ENCODE peak calls at places on chromosomes 13 and 19, in six cellular contexts. One of them, this sample, is unnamed.

GRCh38 chr13:40096357-40096911 is 441.0 kb downstream of the COG6 start:
- DNase-seq in fibroblast of mammary gland: no peak
- DNase-seq in psoas muscle: no peak
- DNase-seq in GM23338: no peak
- DNase-seq in AG04450: no peak
- DNase-seq in esophagus squamous epithelium: no peak
- DNase-seq in this sample: no peak

GRCh38 chr19:33175886-33176669 is 18.1 kb upstream of the LRP3 start:
- DNase-seq in fibroblast of mammary gland: peak
- DNase-seq in psoas muscle: peak
- DNase-seq in GM23338: no peak
- DNase-seq in AG04450: no peak
- DNase-seq in esophagus squamous epithelium: peak
- DNase-seq in this sample: peak

GRCh38 chr13:65638572-65639168 is 1591.5 kb downstream of the PCDH9 start:
- DNase-seq in fibroblast of mammary gland: peak
- DNase-seq in psoas muscle: no peak
- DNase-seq in GM23338: peak
- DNase-seq in AG04450: peak
- DNase-seq in esophagus squamous epithelium: no peak
- DNase-seq in this sample: peak

GRCh38 chr19:7272856-7273578 is 21.2 kb downstream of the INSR start:
- DNase-seq in fibroblast of mammary gland: peak
- DNase-seq in psoas muscle: no peak
- DNase-seq in GM23338: no peak
- DNase-seq in AG04450: no peak
- DNase-seq in esophagus squamous epithelium: no peak
- DNase-seq in this sample: no peak

GRCh38 chr19:46659151-46660007 is 1.6 kb downstream of the DACT3 start:
- DNase-seq in fibroblast of mammary gland: no peak
- DNase-seq in psoas muscle: peak
- DNase-seq in GM23338: peak
- DNase-seq in AG04450: no peak
- DNase-seq in esophagus squamous epithelium: no peak
- DNase-seq in this sample: no peak

GRCh38 chr19:29491995-29492577 is 33.7 kb upstream of the VSTM2B start:
- DNase-seq in fibroblast of mammary gland: no peak
- DNase-seq in psoas muscle: no peak
- DNase-seq in GM23338: no peak
- DNase-seq in AG04450: no peak
- DNase-seq in esophagus squamous epithelium: no peak
- DNase-seq in this sample: no peak

GRCh38 chr19:13920940-13921744 is 15.1 kb downstream of the CC2D1A start:
- DNase-seq in fibroblast of mammary gland: peak
- DNase-seq in psoas muscle: no peak
- DNase-seq in GM23338: peak
- DNase-seq in AG04450: no peak
- DNase-seq in esophagus squamous epithelium: no peak
- DNase-seq in this sample: peak

GRCh38 chr19:41705393-41706174 is 2.8 kb upstream of the CEACAM5 start:
- DNase-seq in fibroblast of mammary gland: peak
- DNase-seq in psoas muscle: no peak
- DNase-seq in GM23338: peak
- DNase-seq in AG04450: no peak
- DNase-seq in esophagus squamous epithelium: no peak
- DNase-seq in this sample: peak

GRCh38 chr19:17847538-17848366 is at the start of gene JAK3:
- DNase-seq in fibroblast of mammary gland: peak
- DNase-seq in psoas muscle: no peak
- DNase-seq in GM23338: peak
- DNase-seq in AG04450: no peak
- DNase-seq in esophagus squamous epithelium: no peak
- DNase-seq in this sample: peak

GRCh38 chr13:71864981-71865857 is 1.8 kb downstream of the DACH1 start:
- DNase-seq in fibroblast of mammary gland: no peak
- DNase-seq in psoas muscle: peak
- DNase-seq in GM23338: peak
- DNase-seq in AG04450: no peak
- DNase-seq in esophagus squamous epithelium: no peak
- DNase-seq in this sample: no peak

GRCh38 chr13:44052843-44053607 is 173.3 kb downstream of the LACC1 start:
- DNase-seq in fibroblast of mammary gland: peak
- DNase-seq in psoas muscle: no peak
- DNase-seq in GM23338: peak
- DNase-seq in AG04450: no peak
- DNase-seq in esophagus squamous epithelium: no peak
- DNase-seq in this sample: peak

GRCh38 chr19:49677901-49678674 is 1.0 kb downstream of the PRMT1 start:
- DNase-seq in fibroblast of mammary gland: peak
- DNase-seq in psoas muscle: peak
- DNase-seq in GM23338: peak
- DNase-seq in AG04450: no peak
- DNase-seq in esophagus squamous epithelium: no peak
- DNase-seq in this sample: peak

GRCh38 chr13:24280722-24281121 is 28.7 kb upstream of the C1QTNF9 start:
- DNase-seq in fibroblast of mammary gland: no peak
- DNase-seq in psoas muscle: no peak
- DNase-seq in GM23338: no peak
- DNase-seq in AG04450: no peak
- DNase-seq in esophagus squamous epithelium: no peak
- DNase-seq in this sample: no peak

GRCh38 chr19:18612772-18613588 is at the start of gene TMEM59L:
- DNase-seq in fibroblast of mammary gland: no peak
- DNase-seq in psoas muscle: no peak
- DNase-seq in GM23338: peak
- DNase-seq in AG04450: no peak
- DNase-seq in esophagus squamous epithelium: no peak
- DNase-seq in this sample: no peak

GRCh38 chr13:113643593-113643992 is 14.4 kb downstream of the ATP4B start:
- DNase-seq in fibroblast of mammary gland: no peak
- DNase-seq in psoas muscle: no peak
- DNase-seq in GM23338: no peak
- DNase-seq in AG04450: no peak
- DNase-seq in esophagus squamous epithelium: no peak
- DNase-seq in this sample: peak

GRCh38 chr13:53238241-53238640 is 209.6 kb downstream of the OLFM4 start:
- DNase-seq in fibroblast of mammary gland: no peak
- DNase-seq in psoas muscle: no peak
- DNase-seq in GM23338: peak
- DNase-seq in AG04450: no peak
- DNase-seq in esophagus squamous epithelium: no peak
- DNase-seq in this sample: no peak

GRCh38 chr19:3969435-3970312 is 1.2 kb downstream of the DAPK3 start:
- DNase-seq in fibroblast of mammary gland: peak
- DNase-seq in psoas muscle: peak
- DNase-seq in GM23338: peak
- DNase-seq in AG04450: peak
- DNase-seq in esophagus squamous epithelium: no peak
- DNase-seq in this sample: peak

GRCh38 chr13:109331898-109332297 is 454.5 kb downstream of the IRS2 start:
- DNase-seq in fibroblast of mammary gland: peak
- DNase-seq in psoas muscle: no peak
- DNase-seq in GM23338: peak
- DNase-seq in AG04450: no peak
- DNase-seq in esophagus squamous epithelium: no peak
- DNase-seq in this sample: peak

GRCh38 chr13:89650226-89650625 is 1697.3 kb upstream of the MIR17HG start:
- DNase-seq in fibroblast of mammary gland: no peak
- DNase-seq in psoas muscle: no peak
- DNase-seq in GM23338: no peak
- DNase-seq in AG04450: no peak
- DNase-seq in esophagus squamous epithelium: no peak
- DNase-seq in this sample: no peak

GRCh38 chr13:80962855-80963254 is 621.9 kb upstream of the SPRY2 start:
- DNase-seq in fibroblast of mammary gland: peak
- DNase-seq in psoas muscle: no peak
- DNase-seq in GM23338: no peak
- DNase-seq in AG04450: no peak
- DNase-seq in esophagus squamous epithelium: no peak
- DNase-seq in this sample: peak

GRCh38 chr13:48656621-48657020 is 2.9 kb downstream of the CYSLTR2 start:
- DNase-seq in fibroblast of mammary gland: no peak
- DNase-seq in psoas muscle: no peak
- DNase-seq in GM23338: no peak
- DNase-seq in AG04450: no peak
- DNase-seq in esophagus squamous epithelium: no peak
- DNase-seq in this sample: no peak

GRCh38 chr19:41589371-41589770 is 13.4 kb downstream of the CEACAM21 start:
- DNase-seq in fibroblast of mammary gland: no peak
- DNase-seq in psoas muscle: no peak
- DNase-seq in GM23338: no peak
- DNase-seq in AG04450: no peak
- DNase-seq in esophagus squamous epithelium: no peak
- DNase-seq in this sample: no peak

GRCh38 chr19:15197275-15198005 is 3.4 kb downstream of the NOTCH3 start:
- DNase-seq in fibroblast of mammary gland: peak
- DNase-seq in psoas muscle: no peak
- DNase-seq in GM23338: no peak
- DNase-seq in AG04450: no peak
- DNase-seq in esophagus squamous epithelium: no peak
- DNase-seq in this sample: peak

GRCh38 chr19:15195381-15195964 is 5.3 kb downstream of the NOTCH3 start:
- DNase-seq in fibroblast of mammary gland: peak
- DNase-seq in psoas muscle: peak
- DNase-seq in GM23338: peak
- DNase-seq in AG04450: no peak
- DNase-seq in esophagus squamous epithelium: no peak
- DNase-seq in this sample: peak

GRCh38 chr19:15194938-15195337 is 5.9 kb downstream of the NOTCH3 start:
- DNase-seq in fibroblast of mammary gland: peak
- DNase-seq in psoas muscle: no peak
- DNase-seq in GM23338: no peak
- DNase-seq in AG04450: no peak
- DNase-seq in esophagus squamous epithelium: no peak
- DNase-seq in this sample: no peak

GRCh38 chr19:15196683-15197005 is 4.2 kb downstream of the NOTCH3 start:
- DNase-seq in fibroblast of mammary gland: no peak
- DNase-seq in psoas muscle: no peak
- DNase-seq in GM23338: no peak
- DNase-seq in AG04450: no peak
- DNase-seq in esophagus squamous epithelium: no peak
- DNase-seq in this sample: no peak

GRCh38 chr19:15195987-15196682 is 4.7 kb downstream of the NOTCH3 start:
- DNase-seq in fibroblast of mammary gland: no peak
- DNase-seq in psoas muscle: no peak
- DNase-seq in GM23338: peak
- DNase-seq in AG04450: no peak
- DNase-seq in esophagus squamous epithelium: no peak
- DNase-seq in this sample: no peak
- H3K4me3 ChIP-seq in fibroblast of mammary gland: no peak
- H3K4me3 ChIP-seq in psoas muscle: peak
- H3K4me3 ChIP-seq in GM23338: peak
- H3K4me3 ChIP-seq in AG04450: no peak
- H3K4me3 ChIP-seq in esophagus squamous epithelium: peak
- H3K4me3 ChIP-seq in this sample: no peak

DNA sequence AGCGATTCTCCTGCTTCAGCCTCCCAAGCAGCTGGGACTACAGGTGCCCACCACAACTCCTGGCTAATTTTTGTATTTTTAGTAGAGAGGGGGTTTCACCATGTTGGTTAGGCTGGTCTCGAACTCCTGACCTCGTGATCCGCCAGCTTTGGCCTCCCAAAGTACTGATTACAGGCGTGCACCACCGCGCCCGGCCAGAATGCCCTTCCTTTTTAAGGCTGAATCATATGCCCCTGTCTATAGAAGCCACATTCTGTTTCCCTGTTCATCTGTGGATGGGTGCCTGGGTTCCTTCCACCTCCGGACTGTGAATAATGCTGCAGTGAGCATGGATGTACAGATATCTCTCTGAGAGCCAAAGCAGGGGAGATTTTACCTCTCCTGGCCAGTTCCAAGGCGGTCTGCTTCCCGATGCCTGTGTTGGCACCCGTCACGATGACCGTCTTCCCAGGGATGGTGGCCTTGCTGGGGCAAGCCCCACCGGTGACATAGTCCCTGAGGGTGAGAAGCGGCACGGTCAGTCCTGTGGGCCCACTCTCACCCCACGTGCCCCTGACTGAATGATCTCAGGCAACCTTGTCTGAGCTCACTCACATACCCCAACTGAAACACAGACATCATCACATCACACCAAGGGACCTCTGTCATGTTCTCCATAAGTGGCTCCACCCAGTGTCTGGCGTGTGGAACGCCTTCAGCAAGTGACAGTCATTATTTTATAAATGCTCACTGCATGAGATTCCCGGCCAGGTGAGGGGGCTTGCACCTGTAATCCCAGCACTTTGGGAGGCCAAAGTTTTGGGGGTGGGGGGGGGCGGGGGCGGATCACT is 4.0 kb downstream of the RDH13 start:
- DNase-seq in fibroblast of mammary gland: no peak
- DNase-seq in psoas muscle: no peak
- DNase-seq in GM23338: peak
- DNase-seq in AG04450: no peak
- DNase-seq in esophagus squamous epithelium: no peak
- DNase-seq in this sample: no peak
- TF ChIP-seq CTCF in fibroblast of mammary gland: no peak
- TF ChIP-seq CTCF in psoas muscle: no peak
- TF ChIP-seq CTCF in GM23338: peak
- TF ChIP-seq CTCF in AG04450: no peak
- TF ChIP-seq CTCF in esophagus squamous epithelium: no peak
- TF ChIP-seq CTCF in this sample: peak

GRCh38 chr19:54391589-54392061 is 23.6 kb upstream of the TTYH1 start:
- DNase-seq in fibroblast of mammary gland: no peak
- DNase-seq in psoas muscle: no peak
- DNase-seq in GM23338: peak
- DNase-seq in AG04450: no peak
- DNase-seq in esophagus squamous epithelium: no peak
- DNase-seq in this sample: no peak
- H3K4me3 ChIP-seq in fibroblast of mammary gland: no peak
- H3K4me3 ChIP-seq in psoas muscle: no peak
- H3K4me3 ChIP-seq in GM23338: peak
- H3K4me3 ChIP-seq in AG04450: no peak
- H3K4me3 ChIP-seq in esophagus squamous epithelium: no peak
- H3K4me3 ChIP-seq in this sample: no peak

GRCh38 chr13:84925443-84925842 is 873.8 kb downstream of the SLITRK6 start:
- DNase-seq in fibroblast of mammary gland: no peak
- DNase-seq in psoas muscle: no peak
- DNase-seq in GM23338: no peak
- DNase-seq in AG04450: peak
- DNase-seq in esophagus squamous epithelium: no peak
- DNase-seq in this sample: peak

DNA sequence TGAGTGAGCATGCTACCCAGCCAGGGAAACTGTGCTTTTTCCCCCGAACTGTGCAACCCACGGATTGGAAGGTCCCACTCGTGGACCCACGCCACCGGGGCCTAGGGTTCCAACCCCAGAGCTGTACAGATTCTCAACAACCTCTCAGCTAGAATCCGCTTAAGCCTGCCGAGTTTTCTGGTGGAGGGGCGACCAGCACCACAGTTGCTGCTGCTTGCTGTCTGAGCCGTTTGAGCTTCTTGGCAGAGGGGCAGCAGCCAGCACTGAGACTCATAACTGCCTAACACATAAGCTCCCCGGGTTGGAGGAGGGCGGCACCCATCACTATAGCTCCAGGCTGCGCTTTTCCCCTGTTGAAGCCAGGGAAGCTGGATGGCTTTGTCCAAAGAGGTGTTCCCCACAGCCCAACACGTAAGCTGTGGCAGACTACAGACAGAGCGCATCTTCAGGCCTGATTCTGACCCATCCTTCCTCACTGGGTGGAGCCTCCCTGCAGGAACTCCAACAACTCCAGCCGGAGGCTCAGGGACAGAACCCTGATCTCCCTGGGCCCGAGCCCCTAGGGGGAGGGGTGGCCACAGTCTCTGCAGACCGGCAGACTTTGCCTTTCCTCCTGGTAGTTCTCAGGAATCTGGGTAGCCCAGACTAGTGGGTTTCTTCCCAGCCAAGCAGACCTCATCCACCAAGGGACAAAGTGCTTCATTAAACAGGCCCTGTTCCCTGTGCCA is 871.6 kb downstream of the SLITRK6 start:
- DNase-seq in fibroblast of mammary gland: no peak
- DNase-seq in psoas muscle: no peak
- DNase-seq in GM23338: no peak
- DNase-seq in AG04450: no peak
- DNase-seq in esophagus squamous epithelium: no peak
- DNase-seq in this sample: no peak
- TF ChIP-seq CTCF in fibroblast of mammary gland: no peak
- TF ChIP-seq CTCF in psoas muscle: no peak
- TF ChIP-seq CTCF in GM23338: no peak
- TF ChIP-seq CTCF in AG04450: no peak
- TF ChIP-seq CTCF in esophagus squamous epithelium: no peak
- TF ChIP-seq CTCF in this sample: no peak

This sample was measured in choroid plexus epithelial cell.